ENCODE peak calls at places on chromosome 10, in seven cellular contexts. I is IMR-90, O is testis, E is heart left ventricle, Z is sigmoid colon, D is A549, B is transverse colon. V is an unnamed sample. For H3K4me1, the result is how much of the 10 kb centered on the place peaks cover.

GRCh38 chr10:74282853-74283205 is 131.8 kb downstream of the ADK start:
- DNase-seq in E (no peak), D (peak), Z (no peak), B (no peak), I (peak), O (no peak), V (no peak)

GRCh38 chr10:13834581-13835286 is 248.0 kb downstream of the PRPF18 start:
- DNase-seq in O (peak), Z (peak), B (peak), E (peak), I (peak), D (no peak), V (no peak)

GRCh38 chr10:101136007-101136707 is 5.1 kb downstream of the TLX1 start:
- DNase-seq in E (no peak), B (no peak), O (no peak), D (no peak), Z (no peak), I (no peak), V (no peak)

GRCh38 chr10:29473087-29473356 is 161.7 kb downstream of the SVIL start:
- DNase-seq in Z (no peak), I (no peak), O (no peak), B (no peak), D (no peak), E (no peak), V (no peak)

GRCh38 chr10:70267161-70267933 is 16.5 kb downstream of the NPFFR1 start:
- DNase-seq in O (no peak), B (peak), I (peak), Z (no peak), E (no peak), D (peak), V (no peak)

GRCh38 chr10:113626809-113627370 is 37.0 kb downstream of the NRAP start:
- DNase-seq in E (peak), I (no peak), D (no peak), B (no peak), Z (no peak), O (no peak), V (no peak)

GRCh38 chr10:11140963-11141362 is 123.3 kb downstream of the CELF2 start:
- DNase-seq in E (no peak), I (no peak), O (no peak), Z (no peak), D (no peak), B (no peak), V (no peak)

GRCh38 chr10:25682203-25682950 is 251.7 kb upstream of the MYO3A start:
- DNase-seq in I (no peak), B (no peak), O (peak), D (peak), Z (no peak), E (peak), V (no peak)

GRCh38 chr10:133059571-133059970 is 28.2 kb upstream of the ADGRA1 start:
- DNase-seq in O (no peak), I (no peak), E (no peak), D (no peak), Z (no peak), B (no peak), V (no peak)

GRCh38 chr10:74977913-74978847 is 133.3 kb upstream of the SAMD8 start:
- DNase-seq in O (no peak), I (no peak), Z (no peak), E (no peak), B (no peak), D (no peak), V (no peak)

GRCh38 chr10:3068201-3068967 is 1.0 kb downstream of the PFKP start:
- DNase-seq in O (peak), Z (peak), D (peak), B (peak), E (peak), I (peak), V (peak)

GRCh38 chr10:5944389-5945202 is 32.7 kb downstream of the IL15RA start:
- DNase-seq in Z (peak), D (peak), I (peak), B (peak), O (peak), E (peak), V (peak)

GRCh38 chr10:70907619-70908425 is 19.5 kb upstream of the PCBD1 start:
- DNase-seq in Z (peak), O (no peak), E (peak), D (no peak), B (peak), I (no peak), V (no peak)

GRCh38 chr10:103855424-103855823 is at the start of gene SH3PXD2A:
- DNase-seq in O (no peak), I (no peak), B (peak), E (peak), Z (peak), D (no peak), V (peak)

GRCh38 chr10:19488592-19489280 is 327.5 kb upstream of the PLXDC2 start:
- DNase-seq in Z (peak), E (peak), D (no peak), O (peak), B (peak), I (no peak), V (peak)

GRCh38 chr10:11424456-11425287 is 186.8 kb downstream of the USP6NL start:
- DNase-seq in Z (no peak), E (no peak), D (peak), B (peak), I (peak), O (peak), V (no peak)

GRCh38 chr10:73876157-73876556 is 1.8 kb upstream of the CAMK2G start:
- DNase-seq in B (no peak), I (no peak), E (no peak), O (no peak), D (no peak), Z (no peak), V (no peak)

GRCh38 chr10:32000937-32001336 is 55.3 kb downstream of the KIF5B start:
- DNase-seq in D (no peak), Z (no peak), E (no peak), B (no peak), I (peak), O (no peak), V (no peak)

GRCh38 chr10:782751-783648 is 93.5 kb upstream of the DIP2C start:
- DNase-seq in D (no peak), I (no peak), Z (peak), O (no peak), B (peak), E (no peak), V (no peak)

GRCh38 chr10:58796834-58797233 is 284.2 kb downstream of the BICC1 start:
- DNase-seq in D (no peak), E (no peak), Z (no peak), B (no peak), I (peak), O (no peak), V (no peak)
- H3K27ac ChIP-seq in D (no peak), E (no peak), Z (no peak), B (no peak), I (no peak), O (no peak), V (no peak)

GRCh38 chr10:46536781-46537180 is 19.7 kb downstream of the GPRIN2 start:
- DNase-seq in B (peak), D (no peak), Z (peak), I (no peak), O (no peak), E (peak), V (no peak)
- TF ChIP-seq POLR2A in B (no peak), D (no peak), Z (no peak), I (no peak), O (no peak), E (no peak), V (no peak)

GRCh38 chr10:96304241-96304640 is at the start of gene DNTT:
- DNase-seq in O (no peak), D (no peak), B (no peak), Z (no peak), I (no peak), E (no peak), V (no peak)
- H3K4me1 ChIP-seq in O (under half), D (under half), B (under half), Z (under half), I (under half), E (under half), V (under half)

DNA sequence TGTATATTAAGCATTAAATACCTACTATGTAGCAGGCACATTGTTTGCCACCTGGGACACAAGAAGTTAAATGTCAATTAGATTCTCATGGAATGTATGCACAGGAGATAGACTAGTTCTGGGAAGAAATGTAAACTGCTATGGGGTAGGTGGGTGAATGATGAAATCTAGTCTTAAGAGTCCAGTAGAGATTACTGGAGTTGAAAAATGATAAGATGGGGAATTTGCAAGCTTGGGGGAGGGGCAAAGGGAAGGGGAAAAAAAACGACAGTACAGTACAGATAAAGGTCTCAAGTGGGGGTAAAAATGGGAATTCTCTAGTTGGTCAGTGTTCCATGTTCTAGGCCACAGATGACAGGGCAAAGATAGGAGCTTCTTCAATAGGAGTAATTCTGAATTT is 94.4 kb downstream of the ATE1 start:
- DNase-seq in O (no peak), I (no peak), Z (no peak), B (no peak), E (no peak), D (no peak), V (no peak)
- H3K27ac ChIP-seq in O (no peak), I (no peak), Z (no peak), B (no peak), E (no peak), D (no peak), V (no peak)

GRCh38 chr10:72319416-72320254 is 35.1 kb downstream of the DNAJB12 start:
- DNase-seq in Z (peak), E (peak), D (peak), B (peak), I (peak), O (peak), V (peak)
- TF ChIP-seq POLR2A in Z (no peak), E (peak), D (no peak), B (peak), I (peak), O (no peak), V (peak)

GRCh38 chr10:131111474-131112080 is 199.9 kb downstream of the TCERG1L start:
- DNase-seq in Z (no peak), I (no peak), D (no peak), B (no peak), O (no peak), E (no peak), V (no peak)
- H3K4me1 ChIP-seq in Z (under half), I (under half), D (under half), B (under half), O (under half), E (under half), V (under half)

DNA sequence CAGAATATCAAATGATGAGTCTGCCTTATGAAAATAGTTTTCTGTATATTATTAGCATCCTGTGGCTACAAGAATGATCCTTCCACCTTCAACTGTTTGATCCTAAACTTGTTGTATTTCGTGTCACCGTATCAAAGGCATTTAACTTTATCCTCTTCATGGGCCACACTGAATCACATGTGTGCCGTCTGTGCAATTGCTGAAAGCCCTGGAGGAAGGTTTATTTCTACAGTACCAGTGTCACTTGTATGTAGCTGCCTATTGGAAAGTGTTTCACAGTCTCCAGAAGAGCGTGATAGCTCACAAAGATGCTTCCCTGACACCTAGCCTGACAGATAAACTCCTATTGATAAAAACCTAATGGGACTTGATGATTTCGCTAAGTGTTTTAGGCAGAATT is 94.5 kb downstream of the ITGA8 start:
- DNase-seq in E (no peak), Z (no peak), D (no peak), I (no peak), B (no peak), O (no peak), V (no peak)
- H3K27ac ChIP-seq in E (no peak), Z (no peak), D (no peak), I (no peak), B (no peak), O (no peak), V (peak)

V was measured in uterus.